ENCODE peak calls at places on chromosomes 12 and 14, in four cellular contexts. T is HCT116, V is upper lobe of left lung, C is prostate gland. D is an unnamed sample.

GRCh38 chr12:41663487-41664258 is 475.6 kb downstream of the PDZRN4 start:
- DNase-seq in T (peak), C (no peak), V (no peak), D (no peak)

GRCh38 chr12:74801625-74802024 is 264.0 kb downstream of the ATXN7L3B start:
- DNase-seq in T (no peak), C (no peak), V (no peak), D (no peak)

GRCh38 chr12:63228853-63229252 is 77.9 kb upstream of the AVPR1A start:
- DNase-seq in V (no peak), T (no peak), C (no peak), D (no peak)

GRCh38 chr14:52429451-52429850 is 115.3 kb downstream of the PTGER2 start:
- DNase-seq in T (no peak), C (no peak), V (no peak), D (no peak)

GRCh38 chr12:34625116-34625515 is 602.8 kb downstream of the ALG10 start:
- DNase-seq in T (peak), C (no peak), V (no peak), D (no peak)

GRCh38 chr12:83559650-83560049 is 872.9 kb downstream of the TMTC2 start:
- DNase-seq in T (no peak), V (no peak), C (no peak), D (no peak)

GRCh38 chr14:69612014-69612758 is 790 bp downstream of the SUSD6 start:
- DNase-seq in C (peak), V (peak), T (no peak), D (no peak)

GRCh38 chr14:93114713-93115068 is 1.0 kb downstream of the ITPK1 start:
- DNase-seq in V (peak), C (peak), T (no peak), D (no peak)

GRCh38 chr14:24695265-24696241 is 61.6 kb upstream of the GZMB start:
- DNase-seq in C (no peak), T (no peak), V (peak), D (peak)

GRCh38 chr14:97120204-97121120 is 323.3 kb downstream of the VRK1 start:
- DNase-seq in C (no peak), T (no peak), V (no peak), D (no peak)

GRCh38 chr12:52081263-52081733 is 1.8 kb downstream of the SMIM41 start:
- DNase-seq in C (no peak), V (no peak), T (no peak), D (no peak)

GRCh38 chr14:29712586-29712985 is 215.1 kb downstream of the PRKD1 start:
- DNase-seq in C (no peak), V (no peak), T (no peak), D (no peak)

GRCh38 chr14:76715927-76716200 is 45.4 kb upstream of the VASH1 start:
- DNase-seq in T (no peak), C (no peak), V (no peak), D (peak)

GRCh38 chr12:570949-571794 is 92.1 kb downstream of the NINJ2 start:
- DNase-seq in C (peak), T (peak), V (peak), D (no peak)

GRCh38 chr12:571795-572531 is 91.3 kb downstream of the NINJ2 start:
- DNase-seq in V (peak), C (no peak), T (peak), D (no peak)

GRCh38 chr12:569803-570236 is 93.4 kb downstream of the NINJ2 start:
- DNase-seq in C (peak), V (peak), T (peak), D (peak)

GRCh38 chr12:569091-569676 is 94.1 kb downstream of the NINJ2 start:
- DNase-seq in V (no peak), T (no peak), C (no peak), D (no peak)

DNA sequence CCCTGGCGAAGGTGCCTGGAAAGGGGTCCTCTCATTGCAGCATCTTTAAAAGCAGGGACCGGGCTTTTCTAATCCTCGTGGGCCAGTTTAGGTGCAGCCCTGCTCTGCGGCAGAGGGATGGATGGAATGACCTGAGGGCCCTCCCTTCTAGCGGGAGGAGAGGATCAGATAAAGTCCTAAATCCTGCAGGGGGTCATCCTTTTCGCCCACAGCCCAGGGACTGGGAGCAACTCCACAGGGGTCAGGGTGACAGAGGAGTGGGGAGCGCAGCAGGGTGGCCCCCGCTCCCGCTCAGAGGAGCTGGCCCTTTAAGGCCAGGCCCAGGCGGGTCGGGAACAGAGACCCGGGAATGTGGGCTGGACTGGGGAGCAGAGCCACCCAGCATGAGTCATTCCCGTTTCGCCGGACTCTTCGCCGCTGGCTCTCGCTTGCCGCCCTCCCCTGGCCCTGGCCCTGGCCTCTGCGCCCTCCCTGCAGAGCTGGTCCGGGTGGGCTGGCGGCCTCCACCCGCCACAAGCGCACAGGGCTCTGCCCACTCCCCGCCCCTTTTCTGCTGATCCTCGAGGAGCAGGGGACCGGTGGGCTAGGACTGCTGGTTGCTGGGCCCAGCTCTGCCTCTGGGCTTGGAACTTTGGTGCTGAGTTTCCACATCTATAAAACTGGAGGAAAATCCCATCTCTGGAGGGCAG is 92.9 kb downstream of the NINJ2 start:
- DNase-seq in V (peak), C (peak), T (peak), D (no peak)
- TF ChIP-seq POLR2A in V (no peak), C (no peak), T (peak), D (peak)

DNA sequence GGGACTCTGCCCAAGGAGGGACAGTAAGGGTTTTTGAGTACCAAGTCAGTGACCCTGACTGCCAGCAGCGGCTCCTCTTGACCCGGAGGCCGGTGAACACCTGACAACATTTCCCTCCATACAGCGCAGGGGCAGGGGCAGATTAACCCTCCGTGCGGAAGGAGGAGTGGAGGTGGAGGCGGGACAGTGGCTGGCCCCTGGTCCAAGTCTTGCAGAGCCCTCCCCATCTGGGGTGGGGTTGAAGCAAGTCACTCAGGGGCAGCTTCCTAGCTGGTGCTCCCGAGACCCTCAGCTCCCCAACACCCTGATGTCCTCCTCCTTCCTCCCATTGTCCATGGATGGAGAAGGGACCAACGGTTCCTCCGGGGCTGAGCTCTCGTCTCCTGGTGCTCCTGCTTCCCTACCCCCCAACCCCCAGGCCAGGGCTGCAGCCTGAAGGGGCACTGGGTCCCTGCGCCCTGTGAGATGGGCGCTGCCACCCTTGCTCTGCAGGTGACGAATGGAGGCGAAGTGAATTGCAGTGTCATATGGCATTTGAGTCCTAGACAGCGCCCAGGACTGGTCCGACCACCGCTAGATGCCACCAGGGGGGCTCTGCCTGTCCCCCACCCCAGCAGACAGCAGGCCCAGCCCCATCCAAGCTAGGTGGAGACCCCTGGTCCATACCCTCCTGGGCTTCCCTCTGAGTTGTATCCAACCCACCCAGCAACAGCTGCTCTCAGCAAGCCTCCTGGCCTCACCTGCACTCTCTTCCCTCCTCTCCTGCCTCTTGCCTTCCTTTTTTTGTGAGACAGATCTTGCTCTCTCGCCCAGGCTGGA is 7.0 kb upstream of the AMN start:
- DNase-seq in T (no peak), V (no peak), C (no peak), D (no peak)
- TF ChIP-seq POLR2A in T (no peak), V (no peak), C (no peak), D (no peak)

GRCh38 chr14:45253070-45253753 is at the start of gene MIS18BP1:
- DNase-seq in T (peak), C (peak), V (peak), D (peak)
- TF ChIP-seq POLR2A in T (peak), C (peak), V (peak), D (peak)

GRCh38 chr12:6927379-6927991 is at the start of gene ATN1:
- DNase-seq in T (no peak), C (peak), V (peak), D (peak)

GRCh38 chr12:6925239-6925542 is 2.6 kb upstream of the ATN1 start:
- DNase-seq in T (no peak), C (no peak), V (no peak), D (no peak)

GRCh38 chr12:6923851-6924250 is 3.9 kb upstream of the ATN1 start:
- DNase-seq in C (no peak), T (no peak), V (no peak), D (no peak)

GRCh38 chr12:6927999-6928702 is 392 bp downstream of the ATN1 start:
- DNase-seq in V (no peak), C (no peak), T (no peak), D (no peak)

GRCh38 chr12:6925543-6926279 is 2.0 kb upstream of the ATN1 start:
- DNase-seq in V (peak), C (peak), T (peak), D (no peak)
- TF ChIP-seq POLR2A in V (peak), C (peak), T (peak), D (no peak)

DNA sequence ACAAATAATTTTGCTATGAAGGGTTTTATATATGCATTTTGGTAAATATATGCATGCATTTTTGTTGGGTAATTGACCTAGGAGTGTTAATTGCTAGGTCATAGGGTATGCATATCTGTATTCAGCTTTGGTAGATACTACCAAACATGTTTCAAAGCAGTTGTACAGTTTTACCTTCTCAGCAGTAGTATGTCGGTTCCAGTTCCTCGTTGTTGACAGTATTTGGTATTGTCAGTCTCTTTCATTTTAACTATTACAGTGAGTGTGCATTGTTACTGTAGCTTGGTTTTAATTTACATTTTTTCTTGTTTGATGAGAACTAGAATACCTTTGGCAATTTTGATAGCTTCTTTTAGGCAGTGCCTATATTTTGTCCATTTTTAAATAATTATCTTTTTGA is 98.9 kb downstream of the ARID2 start:
- DNase-seq in T (no peak), C (no peak), V (no peak), D (no peak)
- TF ChIP-seq POLR2A in T (no peak), C (no peak), V (no peak), D (no peak)

GRCh38 chr12:95473947-95474817 is at the start of gene METAP2:
- DNase-seq in C (peak), V (peak), T (peak), D (peak)
- TF ChIP-seq POLR2A in C (peak), V (peak), T (peak), D (peak)

GRCh38 chr12:57545809-57546437 is 1.1 kb downstream of the DCTN2 start:
- DNase-seq in T (no peak), V (no peak), C (no peak), D (no peak)
- TF ChIP-seq POLR2A in T (no peak), V (no peak), C (no peak), D (no peak)